ENCODE peak calls at places on chromosome 3, in six cellular contexts. V, D, E, M, A and S are unnamed samples.

GRCh38 chr3:126550488-126551051 is 8.2 kb downstream of the C3orf22 start:
- DNase-seq in V (no peak), D (no peak), E (no peak), M (peak; percentile 1), A (no peak), S (no peak)

GRCh38 chr3:176513604-176514003 is 683.7 kb downstream of the TBL1XR1 start:
- DNase-seq in V (no peak), D (no peak), E (no peak), M (no peak), A (no peak), S (no peak)

GRCh38 chr3:89335693-89336092 is 228.3 kb downstream of the EPHA3 start:
- DNase-seq in V (no peak), D (no peak), E (no peak), M (no peak), A (no peak), S (no peak)

GRCh38 chr3:189144645-189145044 is 27.1 kb upstream of the TPRG1 start:
- DNase-seq in V (no peak), D (no peak), E (no peak), M (no peak), A (no peak), S (no peak)

GRCh38 chr3:112640333-112640863 is 545 bp downstream of the CCDC80 start:
- DNase-seq in V (no peak), D (no peak), E (peak; percentile 78), M (no peak), A (no peak), S (no peak)

GRCh38 chr3:45978348-45978747 is 17.3 kb downstream of the FYCO1 start:
- DNase-seq in V (no peak), D (peak; percentile 2), E (no peak), M (no peak), A (peak; percentile 84), S (peak; percentile 84)

GRCh38 chr3:150402217-150402616 is 5.9 kb upstream of the TSC22D2 start:
- DNase-seq in V (no peak), D (no peak), E (no peak), M (no peak), A (no peak), S (no peak)

GRCh38 chr3:11601446-11602241 is 42.1 kb downstream of the VGLL4 start:
- DNase-seq in V (no peak), D (no peak), E (peak; percentile 29), M (no peak), A (no peak), S (no peak)

GRCh38 chr3:23776352-23776891 is 29.3 kb upstream of the UBE2E1 start:
- DNase-seq in V (no peak), D (no peak), E (peak; percentile 86), M (no peak), A (no peak), S (no peak)

GRCh38 chr3:142467738-142468137 is 19.9 kb upstream of the XRN1 start:
- DNase-seq in V (no peak), D (no peak), E (no peak), M (no peak), A (no peak), S (no peak)

GRCh38 chr3:16118396-16118795 is 56.1 kb upstream of the GALNT15 start:
- DNase-seq in V (no peak), D (no peak), E (no peak), M (no peak), A (no peak), S (no peak)

GRCh38 chr3:158451405-158452045 is 119.5 kb upstream of the MLF1 start:
- DNase-seq in V (no peak), D (no peak), E (no peak), M (no peak), A (no peak), S (no peak)

GRCh38 chr3:144189044-144189443 is 217.4 kb downstream of the DIPK2A start:
- DNase-seq in V (no peak), D (no peak), E (no peak), M (no peak), A (no peak), S (no peak)

GRCh38 chr3:87503901-87504498 is 227.6 kb upstream of the POU1F1 start:
- DNase-seq in V (no peak), D (no peak), E (peak; percentile 62), M (peak; percentile 31), A (no peak), S (no peak)

GRCh38 chr3:156176048-156176447 is 55.7 kb downstream of the KCNAB1 start:
- DNase-seq in V (no peak), D (peak; percentile 10), E (no peak), M (no peak), A (no peak), S (no peak)

GRCh38 chr3:154559623-154560022 is 129.6 kb upstream of the GPR149 start:
- DNase-seq in V (no peak), D (no peak), E (no peak), M (no peak), A (no peak), S (no peak)

GRCh38 chr3:21778715-21779114 is 27.7 kb upstream of the ZNF385D start:
- DNase-seq in V (no peak), D (no peak), E (no peak), M (no peak), A (no peak), S (no peak)

GRCh38 chr3:114519415-114519814 is 225.6 kb downstream of the TIGIT start:
- DNase-seq in V (no peak), D (no peak), E (peak; percentile 50), M (peak; percentile 20), A (no peak), S (peak; percentile 63)

GRCh38 chr3:143119974-143120715 is 574 bp downstream of the CHST2 start:
- DNase-seq in V (no peak), D (no peak), E (peak; percentile 29), M (peak; percentile 51), A (no peak), S (no peak)

GRCh38 chr3:46495901-46496456 is 1.8 kb upstream of the RTP3 start:
- DNase-seq in V (no peak), D (no peak), E (peak; percentile 81), M (no peak), A (no peak), S (no peak)

GRCh38 chr3:64187065-64187959 is 38.0 kb downstream of the PRICKLE2 start:
- DNase-seq in V (no peak), D (no peak), E (peak; percentile 83), M (no peak), A (peak; percentile 83), S (peak; percentile 45)

GRCh38 chr3:102230057-102230456 is 204.8 kb upstream of the ZPLD1 start:
- DNase-seq in V (no peak), D (no peak), E (no peak), M (no peak), A (no peak), S (no peak)

GRCh38 chr3:120449701-120450216 is 1.0 kb downstream of the FSTL1 start:
- DNase-seq in V (no peak), D (no peak), E (peak; percentile 79), M (no peak), A (no peak), S (no peak)

GRCh38 chr3:14949126-14949525 is 1.7 kb downstream of the NR2C2 start:
- DNase-seq in V (no peak), D (no peak), E (no peak), M (peak; percentile 30), A (no peak), S (no peak)

GRCh38 chr3:179971280-179971679 is 65.5 kb downstream of the PEX5L start:
- DNase-seq in V (no peak), D (no peak), E (no peak), M (no peak), A (no peak), S (no peak)

GRCh38 chr3:45777753-45778386 is 18.5 kb downstream of the SLC6A20 start:
- DNase-seq in V (no peak), D (no peak), E (no peak), M (no peak), A (no peak), S (no peak)

GRCh38 chr3:94249491-94250079 is 186.7 kb downstream of the NSUN3 start:
- DNase-seq in V (peak; percentile 14), D (peak; percentile 16), E (peak; percentile 79), M (peak; percentile 81), A (peak; percentile 69), S (peak; percentile 70)

GRCh38 chr3:82354181-82354696 is 592.8 kb upstream of the GBE1 start:
- DNase-seq in V (no peak), D (no peak), E (no peak), M (no peak), A (no peak), S (no peak)

GRCh38 chr3:179236676-179237301 is 14.1 kb downstream of the KCNMB3 start:
- DNase-seq in V (no peak), D (no peak), E (no peak), M (no peak), A (no peak), S (no peak)

GRCh38 chr3:16883057-16883725 is 1.6 kb upstream of the PLCL2 start:
- DNase-seq in V (no peak), D (no peak), E (peak; percentile 30), M (no peak), A (no peak), S (no peak)

GRCh38 chr3:177427540-177427939 is 230.3 kb upstream of the TBL1XR1 start:
- DNase-seq in V (no peak), D (no peak), E (peak; percentile 57), M (no peak), A (no peak), S (no peak)

GRCh38 chr3:127822836-127823589 is 698 bp upstream of the MGLL start:
- DNase-seq in V (no peak), D (no peak), E (peak; percentile 67), M (peak; percentile 24), A (peak; percentile 38), S (peak; percentile 49)

GRCh38 chr3:175065492-175065891 is 206.4 kb downstream of the NAALADL2 start:
- DNase-seq in V (no peak), D (no peak), E (no peak), M (no peak), A (no peak), S (no peak)

GRCh38 chr3:177618873-177619771 is 421.8 kb upstream of the TBL1XR1 start:
- DNase-seq in V (no peak), D (no peak), E (peak; percentile 52), M (no peak), A (no peak), S (no peak)

GRCh38 chr3:142976621-142977398 is 13.3 kb upstream of the PAQR9 start:
- DNase-seq in V (no peak), D (no peak), E (peak; percentile 93), M (no peak), A (peak; percentile 77), S (peak; percentile 56)

GRCh38 chr3:54871867-54872266 is 56.0 kb downstream of the LRTM1 start:
- DNase-seq in V (no peak), D (no peak), E (no peak), M (no peak), A (no peak), S (no peak)

GRCh38 chr3:66396161-66396760 is 104.6 kb downstream of the LRIG1 start:
- DNase-seq in V (no peak), D (no peak), E (peak; percentile 40), M (no peak), A (no peak), S (no peak)